ENCODE peak calls at places on chromosomes 6 and 20, in eight cellular contexts. Q is germinal center; A is activated CD4-positive, alpha-beta T cell treated with anti-CD3 and anti-CD28 coated beads for 24 hours; I is GM03348; N is AG09319; O is heart left ventricle; P is fibroblast of villous mesenchyme; D is brain microvascular endothelial cell. C is an unnamed sample.

GRCh38 chr20:41224281-41224680 is 86.9 kb downstream of the PLCG1 start:
- DNase-seq in P (no peak), D (no peak), Q (no peak), I (no peak), O (no peak), N (no peak), A (no peak), C (no peak)

GRCh38 chr20:487655-488054 is 25.3 kb upstream of the TBC1D20 start:
- DNase-seq in A (no peak), Q (no peak), I (no peak), N (no peak), P (no peak), O (no peak), D (no peak), C (no peak)

GRCh38 chr20:62765021-62765420 is 31.3 kb upstream of the MRGBP start:
- DNase-seq in A (no peak), O (no peak), Q (no peak), D (no peak), P (no peak), I (no peak), N (no peak), C (no peak)

GRCh38 chr6:109450801-109451200 is 4.8 kb downstream of the MICAL1 start:
- DNase-seq in I (no peak), Q (no peak), D (no peak), P (no peak), N (no peak), O (no peak), A (no peak), C (no peak)

GRCh38 chr20:36434383-36434782 is 106.9 kb upstream of the MYL9 start:
- DNase-seq in O (no peak), I (no peak), A (no peak), N (no peak), Q (no peak), P (no peak), D (no peak), C (no peak)

GRCh38 chr6:108764580-108764950 is 83.7 kb upstream of the ARMC2 start:
- DNase-seq in A (no peak), N (no peak), P (no peak), Q (no peak), O (no peak), I (no peak), D (no peak), C (no peak)

GRCh38 chr6:1497593-1498105 is 108.3 kb downstream of the FOXF2 start:
- DNase-seq in P (no peak), I (no peak), D (no peak), N (no peak), Q (no peak), A (no peak), O (no peak), C (no peak)

GRCh38 chr6:147063469-147064031 is 140.7 kb upstream of the STXBP5 start:
- DNase-seq in Q (no peak), D (peak), A (no peak), O (no peak), I (peak), P (peak), N (no peak), C (peak)

GRCh38 chr20:48698507-48699267 is 129.1 kb downstream of the PREX1 start:
- DNase-seq in O (no peak), A (no peak), P (no peak), D (no peak), Q (no peak), N (no peak), I (no peak), C (no peak)

GRCh38 chr6:54892831-54893230 is 46.3 kb downstream of the FAM83B start:
- DNase-seq in P (peak), D (peak), Q (no peak), A (no peak), O (no peak), N (no peak), I (peak), C (peak)

GRCh38 chr6:167341038-167341613 is 16.2 kb downstream of the TTLL2 start:
- DNase-seq in N (no peak), O (no peak), P (no peak), Q (no peak), A (no peak), I (no peak), D (no peak), C (no peak)

GRCh38 chr6:128919831-128920230 is 36.9 kb downstream of the LAMA2 start:
- DNase-seq in I (peak), D (no peak), N (no peak), Q (no peak), O (no peak), P (no peak), A (no peak), C (no peak)

C was measured in MG63.